ENCODE peak calls at places on chromosomes 12 and 14, in five cellular contexts. E is A549, C is aorta, Y is left ventricle myocardium inferior, A is AG04450. P is an unnamed sample.

GRCh38 chr14:77516111-77516510 is 17.5 kb upstream of the ISM2 start:
- DNase-seq in E (no peak), Y (no peak), C (no peak), A (no peak), P (no peak)

GRCh38 chr14:94753067-94753466 is 16.8 kb downstream of the GSC start:
- DNase-seq in Y (peak; percentile 31), A (no peak), E (no peak), C (no peak), P (no peak)

GRCh38 chr14:81561084-81561775 is 27.6 kb upstream of the SEL1L start:
- DNase-seq in A (no peak), Y (no peak), E (no peak), C (no peak), P (peak; percentile 59)

GRCh38 chr12:3535431-3535841 is 44.4 kb downstream of the PRMT8 start:
- DNase-seq in C (no peak), Y (no peak), A (no peak), E (no peak), P (no peak)

GRCh38 chr12:52975820-52976573 is 27.1 kb downstream of the KRT18 start:
- DNase-seq in C (no peak), Y (no peak), A (no peak), E (no peak), P (no peak)

GRCh38 chr12:79549531-79550271 is 141.1 kb downstream of the PAWR start:
- DNase-seq in E (no peak), C (no peak), Y (no peak), A (no peak), P (no peak)

GRCh38 chr12:110677206-110677911 is 11.6 kb downstream of the HVCN1 start:
- DNase-seq in C (no peak), A (no peak), E (no peak), Y (no peak), P (no peak)

GRCh38 chr12:69495071-69495470 is 24.9 kb downstream of the FRS2 start:
- DNase-seq in C (no peak), Y (no peak), A (no peak), E (no peak), P (no peak)

GRCh38 chr14:54002653-54003052 is 46.0 kb upstream of the BMP4 start:
- DNase-seq in Y (no peak), C (no peak), E (no peak), A (peak; percentile 13), P (no peak)

GRCh38 chr14:53996041-53996440 is 39.4 kb upstream of the BMP4 start:
- DNase-seq in A (no peak), C (no peak), E (no peak), Y (no peak), P (no peak)

GRCh38 chr14:54000341-54000811 is 43.8 kb upstream of the BMP4 start:
- DNase-seq in C (no peak), E (no peak), Y (no peak), A (no peak), P (no peak)

GRCh38 chr14:54001189-54001878 is 44.7 kb upstream of the BMP4 start:
- DNase-seq in Y (no peak), E (no peak), C (no peak), A (no peak), P (no peak)

DNA sequence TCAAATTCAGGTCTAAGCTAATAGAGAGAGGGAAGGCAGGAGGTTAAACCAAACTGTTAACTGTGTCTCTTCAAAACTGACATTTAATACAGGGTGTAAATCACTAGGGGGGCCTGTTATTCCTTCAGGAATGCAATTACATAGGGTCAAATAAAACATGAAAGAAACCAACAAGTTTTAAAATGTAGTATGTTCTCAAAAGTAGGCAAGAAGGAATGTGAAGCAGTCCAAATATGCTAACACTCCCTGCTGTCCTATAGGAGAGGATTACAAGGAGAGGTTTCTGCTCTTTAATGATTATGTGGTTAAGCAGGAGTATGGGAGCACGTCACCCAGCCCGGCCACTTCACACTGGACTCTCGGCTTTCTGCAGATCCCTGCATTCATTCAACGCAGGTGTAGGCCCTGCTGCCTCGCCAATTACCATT is 42.5 kb upstream of the BMP4 start:
- DNase-seq in Y (no peak), C (no peak), E (no peak), A (peak; percentile 37), P (no peak)
- H3K27ac ChIP-seq in Y (no peak overlapping the region), C (no peak overlapping the region), E (no peak overlapping the region), A (no peak overlapping the region), P (no peak overlapping the region)

GRCh38 chr14:29587761-29588160 is 339.9 kb downstream of the PRKD1 start:
- DNase-seq in Y (no peak), A (no peak), E (no peak), C (no peak), P (no peak)

GRCh38 chr14:29587046-29587445 is 340.6 kb downstream of the PRKD1 start:
- DNase-seq in Y (no peak), C (no peak), A (no peak), E (no peak), P (no peak)

GRCh38 chr14:29580763-29581162 is 346.9 kb downstream of the PRKD1 start:
- DNase-seq in C (no peak), A (no peak), E (no peak), Y (no peak), P (no peak)

DNA sequence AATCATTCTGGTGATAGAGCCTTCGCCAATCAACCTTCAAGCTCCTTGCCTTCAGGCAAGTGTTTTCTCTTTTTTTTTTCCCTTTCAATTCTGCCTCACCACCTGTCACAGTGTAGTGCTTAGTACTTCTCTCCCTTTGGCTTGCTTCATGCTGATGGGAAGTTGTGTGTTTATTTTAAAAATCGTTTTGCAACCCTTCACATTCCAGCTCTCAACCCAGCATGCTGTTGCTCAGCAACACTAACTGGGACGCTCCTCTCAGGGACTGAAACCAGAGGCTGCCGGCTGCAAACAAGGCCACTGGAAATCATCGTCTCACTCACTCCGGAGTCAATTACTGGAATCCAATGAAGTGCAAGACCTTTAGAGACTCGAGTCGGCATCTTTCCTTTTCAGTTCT is 342.7 kb downstream of the PRKD1 start:
- DNase-seq in A (peak; percentile 78), C (no peak), E (no peak), Y (peak; percentile 29), P (no peak)
- H3K27ac ChIP-seq in A (no peak overlapping the region), C (no peak overlapping the region), E (no peak overlapping the region), Y (no peak overlapping the region), P (no peak overlapping the region)

GRCh38 chr12:85309180-85309579 is 29.2 kb downstream of the ALX1 start:
- DNase-seq in E (no peak), Y (no peak), C (no peak), A (no peak), P (no peak)

GRCh38 chr12:85310456-85311076 is 30.5 kb downstream of the ALX1 start:
- DNase-seq in A (no peak), E (no peak), Y (no peak), C (no peak), P (no peak)

GRCh38 chr12:85308374-85308773 is 28.4 kb downstream of the ALX1 start:
- DNase-seq in Y (no peak), A (no peak), C (no peak), E (no peak), P (no peak)

GRCh38 chr12:85310025-85310424 is 30.0 kb downstream of the ALX1 start:
- DNase-seq in E (no peak), Y (no peak), C (no peak), A (no peak), P (no peak)
- H3K27ac ChIP-seq in E (no peak overlapping the region), Y (no peak overlapping the region), C (no peak overlapping the region), A (no peak overlapping the region), P (no peak overlapping the region)

DNA sequence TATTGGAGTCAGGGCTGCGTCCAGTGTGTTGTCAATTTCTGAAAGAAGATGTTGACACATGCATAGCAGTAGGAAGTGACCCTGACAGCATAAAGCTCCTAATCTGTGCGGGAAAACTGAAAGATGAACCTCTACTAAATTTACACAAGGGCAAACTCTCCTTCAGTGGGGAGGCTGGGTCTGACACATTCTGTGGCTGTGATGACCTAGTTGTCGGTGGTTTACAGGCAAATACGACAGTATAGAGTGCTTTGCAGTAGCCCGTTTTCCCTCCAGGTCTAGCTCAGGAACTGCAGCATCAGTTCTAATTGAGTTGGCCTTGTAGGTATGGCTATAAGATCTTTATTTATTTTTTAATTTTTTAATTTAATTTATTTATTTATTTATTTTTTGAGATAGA is 14.8 kb upstream of the GABARAPL1 start:
- DNase-seq in C (no peak), A (no peak), E (no peak), Y (no peak), P (no peak)
- H3K27ac ChIP-seq in C (no peak overlapping the region), A (no peak overlapping the region), E (no peak overlapping the region), Y (no peak overlapping the region), P (no peak overlapping the region)

DNA sequence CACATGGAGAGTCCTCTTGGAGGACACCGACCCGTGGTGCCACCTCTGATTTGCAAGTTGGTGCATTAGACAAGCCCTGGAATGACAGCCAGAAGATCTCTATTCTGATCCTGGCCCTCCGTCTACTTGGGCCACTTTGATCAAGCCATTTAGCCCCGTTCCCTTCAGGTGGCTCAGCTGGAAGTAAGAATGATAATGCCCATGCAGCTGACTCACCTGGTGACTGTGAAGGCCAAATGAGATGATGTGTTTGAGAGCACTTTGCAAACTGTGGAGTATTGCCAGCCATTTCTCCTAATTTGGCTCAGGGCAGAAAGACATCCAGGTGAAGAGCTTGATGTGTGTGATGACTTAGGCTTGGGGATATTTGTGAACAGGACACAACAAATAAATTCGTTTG is 165.9 kb downstream of the ETV6 start:
- DNase-seq in C (no peak), Y (no peak), A (no peak), E (no peak), P (no peak)
- H3K27ac ChIP-seq in C (no peak overlapping the region), Y (peak overlapping the region; percentile 63), A (no peak overlapping the region), E (no peak overlapping the region), P (no peak overlapping the region)

GRCh38 chr12:48817957-48818830 is at the start of gene CACNB3:
- DNase-seq in Y (peak; percentile 78), A (no peak), E (peak; percentile 70), C (peak; percentile 90), P (no peak)
- H3K27ac ChIP-seq in Y (peak within 1 kb of the TSS; percentile 53), A (peak within 1 kb of the TSS; percentile 11), E (peak within 1 kb of the TSS; percentile 76), C (no peak within 1 kb of the TSS), P (no peak within 1 kb of the TSS)

GRCh38 chr12:6613776-6614512 is 6.8 kb upstream of the CHD4 start:
- DNase-seq in Y (peak; percentile 89), E (peak; percentile 68), A (peak; percentile 93), C (peak; percentile 95), P (peak; percentile 33)

GRCh38 chr12:6612652-6613014 is 5.5 kb upstream of the CHD4 start:
- DNase-seq in A (no peak), E (no peak), Y (no peak), C (no peak), P (no peak)

GRCh38 chr12:6615802-6616201 is 8.6 kb upstream of the CHD4 start:
- DNase-seq in A (no peak), C (no peak), Y (no peak), E (no peak), P (no peak)

GRCh38 chr12:6613015-6613775 is 6.0 kb upstream of the CHD4 start:
- DNase-seq in C (peak; percentile 90), A (no peak), E (no peak), Y (peak; percentile 74), P (no peak)

DNA sequence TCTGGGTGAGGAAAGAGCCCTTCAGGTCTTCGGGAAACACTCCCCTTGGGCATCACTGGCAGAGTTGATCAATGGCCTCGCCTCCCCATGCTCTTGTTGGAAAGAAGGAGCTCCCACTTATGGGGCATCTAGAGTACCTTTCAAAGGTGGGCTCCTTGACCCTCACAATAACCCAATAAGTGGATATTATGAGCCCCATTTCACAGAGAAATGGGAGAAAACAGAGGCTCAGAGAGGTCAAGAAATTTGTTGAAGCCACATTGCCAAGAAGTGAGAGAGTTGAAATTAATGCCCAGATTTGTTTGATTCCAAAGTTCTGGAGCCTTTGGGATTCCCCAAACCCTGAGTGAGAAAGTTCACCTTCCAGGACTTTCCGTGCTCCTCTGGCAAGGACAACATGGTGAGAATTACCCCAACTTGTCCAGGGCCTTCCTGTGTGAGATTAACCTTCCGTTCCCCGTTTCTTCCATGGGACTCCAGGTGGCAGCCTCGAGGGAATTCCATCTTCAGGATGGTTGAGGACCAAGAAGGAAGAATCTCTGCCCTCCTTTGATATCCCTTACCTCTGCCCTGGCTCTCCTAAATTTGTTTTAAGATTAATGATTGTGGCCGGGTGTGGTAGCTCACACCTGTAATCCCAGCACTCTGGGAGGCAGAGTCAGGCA is 7.5 kb upstream of the CHD4 start:
- DNase-seq in C (no peak), Y (no peak), A (no peak), E (peak; percentile 33), P (no peak)
- H3K27ac ChIP-seq in C (no peak overlapping the region), Y (peak overlapping the region; percentile 93), A (peak overlapping the region; percentile 65), E (peak overlapping the region; percentile 54), P (peak overlapping the region; percentile 56)

P was measured in epithelial cell of prostate.